ENCODE peak calls at places on chromosomes 6 and 20, in nine cellular contexts. M, I, R, X, Q, D, C, J and F are unnamed samples.

GRCh38 chr6:66662721-66663120 is 955.7 kb upstream of the EYS start:
- DNase-seq in M (no peak), C (no peak), J (no peak), R (no peak), X (no peak), Q (no peak), D (no peak), I (no peak), F (no peak)

GRCh38 chr20:53785320-53785719 is 191.7 kb upstream of the ZNF217 start:
- DNase-seq in M (no peak), D (no peak), R (no peak), C (no peak), Q (no peak), I (no peak), X (no peak), J (no peak), F (no peak)

GRCh38 chr20:38270869-38271608 is 10.5 kb upstream of the KIAA1755 start:
- DNase-seq in X (no peak), Q (no peak), C (peak), J (peak), I (peak), M (no peak), D (no peak), R (peak), F (peak)

GRCh38 chr20:49320460-49320859 is 42.6 kb upstream of the ZNFX1 start:
- DNase-seq in C (peak), D (no peak), X (no peak), R (peak), I (no peak), M (no peak), Q (no peak), J (peak), F (peak)

GRCh38 chr6:62013719-62014118 is 272.3 kb downstream of the KHDRBS2 start:
- DNase-seq in M (no peak), C (no peak), R (no peak), Q (no peak), I (no peak), X (no peak), D (no peak), J (no peak), F (no peak)

GRCh38 chr20:37522258-37523011 is 1.4 kb downstream of the NNAT start:
- DNase-seq in X (peak), D (no peak), M (no peak), R (no peak), Q (no peak), J (peak), I (peak), C (no peak), F (no peak)

GRCh38 chr6:154653853-154654252 is 79.4 kb upstream of the SCAF8 start:
- DNase-seq in C (peak), R (peak), I (peak), J (peak), Q (no peak), X (no peak), D (no peak), M (no peak), F (peak)

GRCh38 chr20:56171087-56172012 is 77.2 kb upstream of the MC3R start:
- DNase-seq in R (no peak), Q (no peak), J (peak), X (no peak), I (no peak), D (no peak), C (no peak), M (peak), F (no peak)

GRCh38 chr6:87151471-87151785 is 3.9 kb upstream of the ZNF292 start:
- DNase-seq in Q (no peak), X (no peak), M (no peak), R (no peak), C (no peak), J (no peak), I (no peak), D (no peak), F (no peak)

GRCh38 chr20:40276291-40276690 is 412.7 kb downstream of the MAFB start:
- DNase-seq in I (no peak), D (no peak), Q (no peak), J (no peak), C (no peak), X (no peak), M (no peak), R (no peak), F (no peak)

GRCh38 chr6:24332306-24332705 is 25.6 kb downstream of the DCDC2 start:
- DNase-seq in M (no peak), D (no peak), I (no peak), R (no peak), X (no peak), Q (no peak), C (peak), J (peak), F (peak)

GRCh38 chr20:22717466-22717865 is 133.1 kb upstream of the FOXA2 start:
- DNase-seq in J (no peak), Q (no peak), X (no peak), C (peak), D (no peak), M (no peak), I (no peak), R (peak), F (peak)

GRCh38 chr6:168007592-168008338 is 10.3 kb downstream of the KIF25 start:
- DNase-seq in C (peak), Q (peak), J (peak), I (no peak), R (peak), X (no peak), D (no peak), M (peak), F (peak)

GRCh38 chr6:69953491-69953890 is 87.1 kb downstream of the COL19A1 start:
- DNase-seq in Q (no peak), M (no peak), R (no peak), J (no peak), D (no peak), X (no peak), I (no peak), C (no peak), F (no peak)

GRCh38 chr6:84696181-84696580 is 68.2 kb downstream of the TBX18 start:
- DNase-seq in M (no peak), D (no peak), X (no peak), J (no peak), I (no peak), Q (no peak), C (no peak), R (no peak), F (no peak)

GRCh38 chr6:79810153-79810806 is 137.1 kb downstream of the ELOVL4 start:
- DNase-seq in R (no peak), I (no peak), M (no peak), Q (no peak), J (no peak), C (no peak), D (no peak), X (no peak), F (no peak)

GRCh38 chr6:37507690-37508421 is 8.2 kb upstream of the CCDC167 start:
- DNase-seq in Q (no peak), X (peak), D (peak), J (no peak), R (no peak), I (no peak), C (no peak), M (no peak), F (no peak)

GRCh38 chr6:154499854-154500589 is 10.5 kb downstream of the CNKSR3 start:
- DNase-seq in M (no peak), I (no peak), R (no peak), C (no peak), Q (no peak), D (no peak), X (no peak), J (no peak), F (no peak)

GRCh38 chr20:59807909-59808728 is 125.3 kb downstream of the SYCP2 start:
- DNase-seq in Q (no peak), M (no peak), X (peak), D (no peak), I (peak), C (no peak), J (no peak), R (no peak), F (no peak)

GRCh38 chr6:56951049-56951816 is 3.7 kb upstream of the BEND6 start:
- DNase-seq in Q (no peak), R (no peak), J (no peak), C (no peak), M (no peak), D (peak), X (no peak), I (no peak), F (no peak)

GRCh38 chr6:150492941-150493340 is 106.7 kb upstream of the PLEKHG1 start:
- DNase-seq in D (no peak), I (no peak), J (peak), M (no peak), C (peak), X (no peak), R (no peak), Q (no peak), F (peak)

GRCh38 chr6:168527451-168528210 is 86.6 kb downstream of the SMOC2 start:
- DNase-seq in D (no peak), Q (no peak), C (peak), J (no peak), M (no peak), X (peak), I (no peak), R (no peak), F (no peak)

GRCh38 chr20:17873410-17874270 is 95.0 kb downstream of the SNX5 start:
- DNase-seq in R (peak), Q (no peak), D (peak), J (no peak), M (peak), I (peak), X (peak), C (peak), F (peak)

GRCh38 chr6:61192610-61193009 is 1093.4 kb downstream of the KHDRBS2 start:
- DNase-seq in J (no peak), D (no peak), X (no peak), R (no peak), I (no peak), M (no peak), C (no peak), Q (no peak), F (no peak)

GRCh38 chr6:27688014-27688586 is 215.2 kb upstream of the ZNF184 start:
- DNase-seq in I (peak), C (peak), X (peak), M (peak), J (peak), Q (peak), D (peak), R (peak), F (peak)

GRCh38 chr6:33840064-33840926 is 36.5 kb upstream of the MLN start:
- DNase-seq in D (peak), X (no peak), Q (peak), M (no peak), J (peak), I (no peak), C (peak), R (peak), F (peak)

GRCh38 chr20:61263084-61263695 is 11.1 kb downstream of the CDH4 start:
- DNase-seq in R (no peak), C (peak), X (no peak), M (no peak), Q (no peak), I (no peak), J (no peak), D (no peak), F (peak)

GRCh38 chr20:50034567-50035170 is 51.9 kb downstream of the SNAI1 start:
- DNase-seq in D (no peak), C (no peak), M (no peak), J (peak), X (no peak), Q (no peak), R (peak), I (peak), F (peak)

GRCh38 chr6:79416931-79417330 is 120.3 kb downstream of the LCA5 start:
- DNase-seq in R (no peak), X (no peak), Q (no peak), M (no peak), J (no peak), I (no peak), C (no peak), D (no peak), F (no peak)

GRCh38 chr6:27575594-27576361 is 102.9 kb upstream of the ZNF184 start:
- DNase-seq in D (peak), Q (peak), J (peak), M (no peak), X (no peak), I (no peak), C (peak), R (no peak), F (no peak)

GRCh38 chr6:101397199-101397598 is 3.7 kb downstream of the GRIK2 start:
- DNase-seq in M (no peak), R (no peak), J (no peak), C (no peak), X (no peak), Q (no peak), I (no peak), D (no peak), F (no peak)
- TF ChIP-seq CTCF in M (no peak), R (peak), J (peak), C (peak), X (no peak), Q (peak), I (no peak), D (peak), F (peak)

GRCh38 chr6:162715601-162716000 is 12.0 kb downstream of the PRKN start:
- DNase-seq in J (no peak), M (no peak), X (no peak), Q (no peak), D (no peak), R (no peak), I (no peak), C (no peak), F (no peak)
- TF ChIP-seq CTCF in J (no peak), M (no peak), X (no peak), Q (no peak), D (no peak), R (no peak), I (no peak), C (no peak), F (no peak)

DNA sequence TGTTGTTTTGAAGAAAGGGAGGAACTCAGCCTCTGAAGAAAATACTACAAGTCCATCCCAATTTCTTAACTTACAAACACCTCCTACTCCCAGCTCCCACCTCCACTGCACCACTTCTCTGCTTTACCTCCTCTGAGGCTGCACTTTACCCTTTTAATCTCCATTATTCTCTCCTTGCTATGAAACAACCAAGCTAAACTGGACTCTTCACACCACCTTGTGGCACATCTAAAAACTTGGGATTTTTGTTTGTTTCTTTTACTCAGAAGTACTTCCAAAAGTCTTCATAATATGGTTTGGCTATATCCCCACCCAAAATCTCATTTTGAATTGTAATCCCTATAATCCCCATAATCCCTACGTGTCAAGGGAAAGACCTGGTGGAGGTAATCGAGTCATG is 142.2 kb downstream of the MOXD1 start:
- DNase-seq in M (no peak), D (no peak), R (peak), X (no peak), C (peak), Q (peak), J (peak), I (no peak), F (peak)
- TF ChIP-seq CTCF in M (no peak), D (no peak), R (peak), X (no peak), C (peak), Q (peak), J (peak), I (no peak), F (peak)

DNA sequence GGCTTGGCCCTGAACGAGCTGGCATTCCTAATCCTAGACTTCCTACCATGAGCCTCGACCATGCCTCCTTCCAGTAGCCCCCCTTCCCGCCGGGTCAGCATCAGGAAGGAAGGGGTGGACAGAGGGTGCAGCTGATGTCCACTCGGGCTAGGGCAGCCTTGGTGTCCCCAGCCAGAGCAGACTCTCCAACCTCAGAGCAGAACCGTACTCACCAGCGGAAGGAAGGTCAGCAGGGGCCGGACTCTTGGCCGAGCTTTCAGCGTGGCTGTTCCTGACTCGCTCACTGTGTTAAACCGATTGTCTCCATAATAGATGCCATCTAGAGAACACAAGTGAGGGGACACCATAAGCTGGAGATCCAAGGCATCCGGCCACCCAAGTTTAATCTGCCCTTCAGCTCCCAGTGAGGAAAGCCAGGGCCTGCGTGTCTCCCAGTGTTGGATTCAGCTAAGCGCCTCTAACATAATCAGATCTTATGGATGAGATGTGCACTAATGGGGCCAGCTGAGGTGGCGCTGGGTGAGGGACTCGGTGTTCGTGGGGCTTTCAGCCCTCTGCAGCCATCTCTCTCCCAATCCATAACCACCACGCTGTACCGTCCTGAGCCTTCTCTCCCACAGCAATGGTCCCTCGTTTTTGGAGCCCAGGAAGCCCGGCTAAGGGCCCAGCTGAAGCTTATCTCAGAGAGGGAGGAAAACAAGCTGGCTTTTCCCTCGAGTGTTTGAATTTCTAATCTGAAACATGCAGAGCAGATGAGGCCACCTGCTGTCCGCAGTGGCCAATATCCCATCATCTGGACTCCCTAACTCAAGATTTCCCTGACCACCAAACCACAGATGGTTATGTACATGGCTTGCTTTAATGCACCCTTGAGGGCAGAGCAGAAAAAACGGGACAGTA is 13.7 kb downstream of the C6orf132 start:
- DNase-seq in Q (no peak), D (no peak), C (no peak), M (no peak), R (no peak), J (no peak), X (peak), I (no peak), F (no peak)
- TF ChIP-seq CTCF in Q (no peak), D (no peak), C (peak), M (no peak), R (no peak), J (no peak), X (no peak), I (no peak), F (no peak)

DNA sequence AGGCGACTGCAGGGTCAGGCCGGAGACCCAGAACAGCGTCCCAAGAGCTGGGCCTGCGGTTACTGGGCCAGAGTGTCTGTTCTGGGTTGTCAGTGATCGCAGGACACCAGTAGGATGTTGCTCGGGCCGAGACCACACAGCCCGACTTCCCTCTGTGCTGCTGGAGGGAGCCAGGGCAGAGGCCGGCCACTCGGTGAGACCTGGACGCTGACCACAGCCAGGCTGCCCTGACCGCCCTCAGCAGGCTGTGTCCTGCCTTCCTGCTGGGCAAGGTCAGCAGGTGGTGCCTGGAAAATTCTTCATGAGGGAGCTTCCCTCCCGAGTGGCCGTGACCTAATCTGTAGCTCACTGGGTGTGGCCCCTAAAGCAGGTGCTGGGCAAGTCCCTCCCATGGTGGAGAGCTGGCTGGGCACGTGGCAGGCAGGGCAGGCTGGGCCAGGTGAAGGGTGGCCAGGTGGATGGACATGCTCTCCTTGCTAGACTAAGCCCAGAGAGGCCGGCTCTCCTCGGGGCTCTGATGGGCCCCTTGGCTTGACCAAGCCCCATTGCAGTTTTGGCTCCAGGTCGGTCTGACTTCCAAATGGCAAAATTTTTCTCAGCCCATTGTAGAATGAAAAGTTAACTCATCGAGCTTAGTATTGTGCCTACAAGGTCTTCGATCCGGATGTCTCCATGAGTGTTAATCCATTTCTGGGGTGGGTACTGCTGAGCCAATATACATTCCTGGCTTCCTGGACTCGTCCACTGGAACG is 1.9 kb downstream of the SLCO4A1 start:
- DNase-seq in I (no peak), Q (no peak), C (no peak), R (no peak), D (no peak), X (peak), J (no peak), M (no peak), F (peak)
- TF ChIP-seq CTCF in I (no peak), Q (no peak), C (no peak), R (no peak), D (no peak), X (no peak), J (no peak), M (no peak), F (no peak)

GRCh38 chr20:16666272-16666671 is 63.6 kb upstream of the SNRPB2 start:
- DNase-seq in R (no peak), Q (no peak), C (no peak), X (no peak), I (no peak), J (no peak), D (peak), M (no peak), F (no peak)
- TF ChIP-seq CTCF in R (no peak), Q (peak), C (peak), X (no peak), I (no peak), J (peak), D (peak), M (no peak), F (no peak)

GRCh38 chr6:72084992-72085569 is 198.7 kb downstream of the RIMS1 start:
- DNase-seq in R (no peak), X (no peak), Q (no peak), I (no peak), M (no peak), D (peak), J (no peak), C (no peak), F (no peak)
- TF ChIP-seq CTCF in R (peak), X (no peak), Q (peak), I (no peak), M (peak), D (peak), J (peak), C (peak), F (peak)

DNA sequence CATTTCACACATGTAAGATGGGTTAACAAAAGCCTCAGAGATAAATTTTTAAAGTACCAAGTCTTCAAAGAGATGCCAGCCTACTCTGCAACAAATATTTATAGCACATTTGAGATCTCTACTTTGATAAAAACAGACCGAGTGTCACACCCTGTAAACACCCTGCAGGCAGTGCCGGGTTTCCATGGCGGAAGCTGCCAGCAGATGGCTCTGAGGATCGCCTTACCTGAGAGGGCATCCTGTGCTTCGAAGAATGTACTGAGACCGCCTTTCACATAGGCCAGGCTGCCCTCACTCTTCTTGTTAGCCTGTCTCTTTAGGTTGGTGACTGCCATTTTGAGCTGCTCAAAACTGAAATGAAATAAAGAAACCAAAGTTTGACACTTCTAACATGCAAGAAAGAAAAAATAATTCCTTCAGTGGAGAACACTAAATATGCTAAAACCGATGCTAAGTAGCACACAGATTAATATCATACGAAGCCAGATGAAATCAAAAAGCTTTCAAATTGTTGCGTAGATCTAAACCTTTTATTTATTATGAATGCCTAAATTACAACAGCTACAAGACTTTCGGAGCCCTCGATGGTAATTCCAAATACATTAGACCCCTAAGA is 39.3 kb downstream of the HUS1B start:
- DNase-seq in R (no peak), D (no peak), J (no peak), X (no peak), I (no peak), C (no peak), M (no peak), Q (no peak), F (no peak)
- TF ChIP-seq CTCF in R (peak), D (no peak), J (peak), X (no peak), I (no peak), C (peak), M (no peak), Q (peak), F (no peak)